ENCODE peak calls at places on chromosomes 3 and 15, in seven cellular contexts. Q, D, F, M, Z, Y and N are unnamed samples.

GRCh38 chr15:92411256-92411655 is 17.6 kb downstream of the ST8SIA2 start:
- DNase-seq in Q (no peak), D (no peak), F (no peak), M (no peak), Z (no peak), Y (no peak), N (no peak)

GRCh38 chr3:63086190-63086589 is 191.9 kb upstream of the SYNPR start:
- DNase-seq in Q (no peak), D (no peak), F (no peak), M (no peak), Z (no peak), Y (no peak), N (no peak)

GRCh38 chr15:70140543-70141375 is 43.0 kb upstream of the TLE3 start:
- DNase-seq in Q (peak), D (peak), F (no peak), M (peak), Z (no peak), Y (no peak), N (no peak)

GRCh38 chr3:46966811-46967210 is 9.7 kb downstream of the CCDC12 start:
- DNase-seq in Q (no peak), D (no peak), F (no peak), M (no peak), Z (no peak), Y (no peak), N (no peak)

GRCh38 chr3:172648736-172649135 is 62.1 kb downstream of the NCEH1 start:
- DNase-seq in Q (no peak), D (no peak), F (no peak), M (no peak), Z (peak), Y (no peak), N (no peak)

GRCh38 chr15:73397461-73397860 is 28.7 kb upstream of the HCN4 start:
- DNase-seq in Q (no peak), D (no peak), F (no peak), M (no peak), Z (no peak), Y (no peak), N (no peak)

GRCh38 chr3:138289701-138290100 is 40.0 kb downstream of the NME9 start:
- DNase-seq in Q (no peak), D (no peak), F (no peak), M (no peak), Z (no peak), Y (no peak), N (no peak)

GRCh38 chr3:79846148-79846933 is 78.5 kb upstream of the ROBO1 start:
- DNase-seq in Q (no peak), D (peak), F (no peak), M (no peak), Z (no peak), Y (no peak), N (no peak)

GRCh38 chr3:52897130-52898109 is at the start of gene STIMATE:
- DNase-seq in Q (peak), D (peak), F (peak), M (peak), Z (no peak), Y (peak), N (peak)

GRCh38 chr3:17808994-17809393 is 66.6 kb upstream of the TBC1D5 start:
- DNase-seq in Q (no peak), D (no peak), F (no peak), M (no peak), Z (peak), Y (no peak), N (no peak)

GRCh38 chr3:53773586-53774368 is 72.4 kb downstream of the CHDH start:
- DNase-seq in Q (no peak), D (no peak), F (no peak), M (no peak), Z (no peak), Y (peak), N (no peak)

GRCh38 chr3:161266731-161267150 is 45.6 kb downstream of the NMD3 start:
- DNase-seq in Q (no peak), D (peak), F (no peak), M (no peak), Z (no peak), Y (no peak), N (no peak)

GRCh38 chr3:5038243-5038642 is 59.0 kb downstream of the BHLHE40 start:
- DNase-seq in Q (no peak), D (no peak), F (no peak), M (no peak), Z (no peak), Y (no peak), N (no peak)

GRCh38 chr3:52120576-52121458 is 33.4 kb downstream of the POC1A start:
- DNase-seq in Q (no peak), D (no peak), F (no peak), M (no peak), Z (no peak), Y (no peak), N (no peak)

GRCh38 chr3:9676780-9677179 is 26.9 kb upstream of the CPNE9 start:
- DNase-seq in Q (no peak), D (no peak), F (no peak), M (no peak), Z (no peak), Y (no peak), N (no peak)

GRCh38 chr3:57158813-57159678 is 6.1 kb downstream of the IL17RD start:
- DNase-seq in Q (no peak), D (no peak), F (no peak), M (peak), Z (no peak), Y (no peak), N (no peak)

GRCh38 chr3:98817546-98817945 is 54.4 kb downstream of the ST3GAL6 start:
- DNase-seq in Q (no peak), D (peak), F (no peak), M (no peak), Z (no peak), Y (no peak), N (no peak)

GRCh38 chr15:73799466-73799865 is 46.3 kb upstream of the INSYN1 start:
- DNase-seq in Q (no peak), D (peak), F (no peak), M (no peak), Z (no peak), Y (no peak), N (no peak)

GRCh38 chr3:153979419-153980251 is 141.6 kb upstream of the ARHGEF26 start:
- DNase-seq in Q (no peak), D (no peak), F (no peak), M (no peak), Z (no peak), Y (no peak), N (no peak)

GRCh38 chr3:194282436-194283122 is 68.5 kb downstream of the CPN2 start:
- DNase-seq in Q (no peak), D (no peak), F (peak), M (no peak), Z (no peak), Y (no peak), N (no peak)

GRCh38 chr15:65312400-65312916 is 8.0 kb downstream of the RNU5B-1 start:
- DNase-seq in Q (no peak), D (no peak), F (no peak), M (no peak), Z (no peak), Y (peak), N (no peak)

GRCh38 chr3:97021778-97022177 is 207.4 kb downstream of the EPHA6 start:
- DNase-seq in Q (no peak), D (no peak), F (no peak), M (no peak), Z (no peak), Y (no peak), N (no peak)

GRCh38 chr3:39982665-39983357 is 173.4 kb downstream of the MYRIP start:
- DNase-seq in Q (peak), D (no peak), F (no peak), M (no peak), Z (peak), Y (no peak), N (no peak)

GRCh38 chr3:138038725-138039462 is 28.9 kb downstream of the CLDN18 start:
- DNase-seq in Q (no peak), D (no peak), F (no peak), M (no peak), Z (no peak), Y (no peak), N (no peak)

GRCh38 chr3:114496874-114497273 is 203.0 kb downstream of the TIGIT start:
- DNase-seq in Q (no peak), D (peak), F (no peak), M (no peak), Z (no peak), Y (no peak), N (no peak)

GRCh38 chr3:40524571-40525285 is at the start of gene ZNF621:
- DNase-seq in Q (peak), D (peak), F (peak), M (peak), Z (peak), Y (peak), N (peak)

GRCh38 chr15:98599911-98600685 is 48.2 kb upstream of the IGF1R start:
- DNase-seq in Q (no peak), D (no peak), F (peak), M (no peak), Z (no peak), Y (peak), N (no peak)

GRCh38 chr15:64224508-64224907 is 61.7 kb upstream of the PPIB start:
- DNase-seq in Q (no peak), D (no peak), F (no peak), M (no peak), Z (no peak), Y (peak), N (no peak)

GRCh38 chr3:4493931-4494806 is 1.0 kb downstream of the ITPR1 start:
- DNase-seq in Q (no peak), D (peak), F (peak), M (no peak), Z (peak), Y (peak), N (no peak)

GRCh38 chr15:83305696-83306291 is 21.3 kb upstream of the BNC1 start:
- DNase-seq in Q (no peak), D (no peak), F (no peak), M (no peak), Z (peak), Y (no peak), N (no peak)

DNA sequence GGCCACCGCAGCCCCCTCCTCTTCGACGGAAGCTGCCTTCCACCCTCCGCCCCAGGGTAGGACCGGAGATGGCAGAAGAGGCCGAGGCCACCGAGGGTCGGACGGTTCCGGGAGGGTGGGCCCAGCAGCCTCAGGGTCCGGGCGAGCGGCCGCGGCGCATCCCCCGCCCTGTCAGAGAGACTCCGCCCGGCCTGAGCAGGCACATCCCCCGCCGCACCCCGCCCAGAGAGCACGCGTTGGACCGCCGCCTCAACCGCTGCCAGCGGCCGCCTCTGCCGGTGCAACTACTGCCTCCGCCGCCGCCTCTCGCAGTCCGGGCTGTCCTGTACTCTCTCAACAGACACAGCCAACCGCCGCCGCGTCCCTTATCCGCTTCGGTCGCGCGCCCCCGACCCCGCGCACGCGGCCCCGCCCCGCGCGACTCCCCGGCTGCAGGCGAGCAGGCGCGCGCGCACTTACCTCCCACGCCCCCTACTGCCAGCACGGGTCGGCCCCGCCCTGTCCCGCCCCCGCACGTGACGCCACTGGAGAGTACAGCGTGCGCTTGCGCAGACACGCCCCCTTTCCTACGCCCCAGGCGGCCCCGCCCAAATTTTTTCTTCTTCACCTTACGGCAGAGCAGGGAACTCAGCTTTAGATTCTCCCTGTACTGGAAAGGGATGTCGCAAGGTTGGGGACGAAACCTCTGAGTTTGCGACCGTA is at the start of gene MYO9A:
- DNase-seq in Q (peak), D (peak), F (peak), M (peak), Z (peak), Y (peak), N (peak)
- TF ChIP-seq CTCF in Q (peak), D (no peak), F (peak), M (peak), Z (peak), Y (peak), N (peak)

GRCh38 chr3:111738790-111739189 is 120.3 kb upstream of the PHLDB2 start:
- DNase-seq in Q (no peak), D (no peak), F (no peak), M (no peak), Z (peak), Y (no peak), N (no peak)
- H3K27ac ChIP-seq in Q (peak), D (peak), F (peak), M (no peak), Z (peak), Y (no peak), N (peak)

DNA sequence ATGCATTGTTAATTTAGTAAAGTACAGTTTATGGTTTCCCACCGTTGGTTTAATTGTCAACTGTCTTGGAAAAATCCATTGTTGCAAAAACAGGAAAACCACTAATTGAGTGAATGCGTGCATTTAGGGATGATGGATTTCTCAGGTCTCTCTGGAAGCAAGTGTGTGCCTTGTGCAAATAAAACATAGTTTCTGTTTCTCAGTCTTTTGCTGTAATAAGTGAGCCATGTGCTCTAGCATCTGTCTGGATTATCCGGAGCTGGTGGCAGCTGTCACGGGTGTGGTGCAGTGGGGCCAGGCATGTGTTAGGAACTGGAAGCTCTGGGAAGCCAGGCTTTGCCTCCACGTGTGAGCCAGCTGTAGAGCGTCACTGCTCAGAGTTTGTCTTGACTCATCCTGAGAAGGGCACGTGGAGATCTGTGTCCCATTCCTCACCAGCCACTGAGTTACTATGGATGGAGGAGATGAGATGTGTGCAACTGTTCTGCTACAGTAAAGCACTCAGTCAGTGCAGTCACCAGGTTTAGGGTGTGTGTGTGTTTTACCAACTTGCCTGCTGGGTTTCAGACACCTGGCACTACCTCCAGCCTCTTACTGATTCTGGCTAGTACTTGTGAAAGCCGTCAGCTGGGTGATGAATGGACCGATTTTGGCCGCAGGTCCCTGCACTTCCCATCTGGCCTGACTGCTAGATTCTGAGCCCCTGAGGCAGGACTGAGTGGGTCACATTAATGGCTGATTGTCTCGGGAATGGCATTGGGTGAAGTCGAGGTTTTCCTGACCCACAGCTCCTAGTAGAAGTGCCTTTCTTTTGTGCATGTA is 7.2 kb downstream of the APBA2 start:
- DNase-seq in Q (no peak), D (no peak), F (no peak), M (no peak), Z (no peak), Y (no peak), N (no peak)
- TF ChIP-seq EP300 in Q (no peak), D (no peak), F (no peak), M (no peak), Z (no peak), Y (no peak), N (no peak)

DNA sequence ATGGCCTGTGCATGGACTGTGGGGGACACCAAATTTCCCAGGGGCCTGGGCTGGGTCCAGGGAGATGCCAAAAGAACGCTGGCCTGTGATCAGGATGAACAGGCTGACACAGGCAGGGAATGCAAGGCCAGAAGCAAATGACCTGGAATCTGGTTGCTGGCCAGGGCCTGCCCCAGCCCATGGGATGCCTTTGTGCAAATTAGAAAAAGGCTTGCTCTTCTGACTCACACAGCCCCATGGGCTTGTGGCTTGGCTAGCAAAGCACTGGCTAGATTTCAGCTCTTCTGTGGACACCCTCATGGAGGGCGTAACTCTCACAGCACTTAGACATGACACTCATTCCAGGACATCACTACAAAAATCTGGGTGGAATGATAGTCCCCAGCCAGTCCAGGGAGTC is 356.0 kb downstream of the SHQ1 start:
- DNase-seq in Q (no peak), D (no peak), F (peak), M (no peak), Z (no peak), Y (no peak), N (peak)
- TF ChIP-seq CTCF in Q (no peak), D (no peak), F (no peak), M (no peak), Z (no peak), Y (no peak), N (no peak)